ENCODE peak calls at places on chromosome 1, in four cellular contexts. S is stimulated activated CD8-positive, alpha-beta memory T cell treated with anti-CD3 and anti-CD28 coated beads, Interleukin-15, amount 100 ng/mL, for 48 hours; A is nucleus accumbens; I is psoas muscle. F is an unnamed sample.

GRCh38 chr1:175198332-175198731 is 5.8 kb upstream of the KIAA0040 start:
- DNase-seq in S (no peak), A (no peak), I (no peak), F (no peak)

GRCh38 chr1:228345201-228345930 is 61.3 kb downstream of the TRIM11 start:
- DNase-seq in S (no peak), A (no peak), I (peak), F (no peak)

GRCh38 chr1:243293941-243294722 is 38.3 kb downstream of the SDCCAG8 start:
- DNase-seq in S (no peak), A (no peak), I (no peak), F (no peak)

GRCh38 chr1:6414443-6414844 is 5.3 kb downstream of the HES2 start:
- DNase-seq in S (peak), A (no peak), I (no peak), F (no peak)

GRCh38 chr1:107588321-107588720 is 376.7 kb downstream of the VAV3 start:
- DNase-seq in S (no peak), A (no peak), I (no peak), F (no peak)

GRCh38 chr1:67853704-67854103 is 20.4 kb upstream of the GNG12 start:
- DNase-seq in S (no peak), A (peak), I (peak), F (peak)

GRCh38 chr1:29805122-29805895 is 569.0 kb downstream of the PTPRU start:
- DNase-seq in S (no peak), A (no peak), I (no peak), F (no peak)

GRCh38 chr1:67832737-67833594 is at the start of gene GNG12:
- DNase-seq in S (no peak), A (no peak), I (peak), F (no peak)

GRCh38 chr1:160682983-160683886 is 28.4 kb downstream of the CD48 start:
- DNase-seq in S (no peak), A (no peak), I (no peak), F (no peak)

F was measured in anterior cingulate cortex.